ENCODE peak calls at places on chromosomes 1 and 21, in eight cellular contexts. V is right lobe of liver, X is pancreas, K is tibial artery, L is astrocyte, N is left lung, B is ovary, Q is adrenal gland. Z is an unnamed sample.

GRCh38 chr1:62689524-62689923 is 1.3 kb upstream of the DOCK7 start:
- DNase-seq in L (peak), V (no peak), B (no peak), Q (no peak), N (no peak), X (no peak), K (no peak), Z (peak)

GRCh38 chr1:158793604-158794003 is 12.6 kb upstream of the OR6N2 start:
- DNase-seq in L (no peak), V (no peak), N (no peak), Q (no peak), K (no peak), X (no peak), B (no peak), Z (no peak)

GRCh38 chr21:41634211-41634694 is 126.3 kb upstream of the TMPRSS2 start:
- DNase-seq in V (no peak), Q (no peak), K (no peak), N (no peak), X (no peak), L (no peak), B (no peak), Z (no peak)

GRCh38 chr1:185325413-185325812 is 8.4 kb upstream of the IVNS1ABP start:
- DNase-seq in V (no peak), L (no peak), K (no peak), N (no peak), X (no peak), Q (no peak), B (no peak), Z (no peak)

GRCh38 chr1:49527606-49528305 is 496.0 kb downstream of the AGBL4 start:
- DNase-seq in Q (no peak), B (no peak), N (no peak), K (no peak), V (no peak), L (peak), X (no peak), Z (no peak)

GRCh38 chr21:18545908-18546307 is 142.3 kb upstream of the TMPRSS15 start:
- DNase-seq in K (no peak), N (no peak), B (no peak), X (no peak), L (peak), V (no peak), Q (no peak), Z (no peak)

GRCh38 chr1:89660086-89660946 is 27.4 kb downstream of the LRRC8C start:
- DNase-seq in L (no peak), Q (no peak), K (no peak), X (no peak), B (no peak), N (no peak), V (no peak), Z (peak)

GRCh38 chr1:64505232-64505943 is 35.5 kb downstream of the CACHD1 start:
- DNase-seq in B (peak), V (peak), Q (peak), X (peak), K (no peak), N (peak), L (no peak), Z (no peak)

GRCh38 chr21:36654341-36654740 is 44.6 kb upstream of the SIM2 start:
- DNase-seq in V (no peak), B (no peak), X (no peak), K (no peak), N (no peak), L (no peak), Q (no peak), Z (no peak)

GRCh38 chr1:196002906-196003305 is 605.3 kb downstream of the KCNT2 start:
- DNase-seq in X (no peak), N (no peak), L (no peak), B (no peak), Q (no peak), K (no peak), V (no peak), Z (no peak)

GRCh38 chr1:82367456-82367855 is 566.7 kb downstream of the ADGRL2 start:
- DNase-seq in V (no peak), Q (no peak), L (no peak), B (no peak), N (no peak), X (no peak), K (no peak), Z (no peak)

GRCh38 chr1:145982010-145982723 is 14.2 kb downstream of the TXNIP start:
- DNase-seq in V (no peak), K (no peak), B (no peak), X (no peak), Q (peak), N (no peak), L (no peak), Z (no peak)

GRCh38 chr1:226708967-226709396 is 30.1 kb downstream of the ITPKB start:
- DNase-seq in Q (no peak), N (no peak), V (no peak), B (no peak), L (no peak), K (no peak), X (no peak), Z (no peak)

GRCh38 chr1:31523769-31524168 is 52.5 kb upstream of the TINAGL1 start:
- DNase-seq in L (no peak), X (no peak), Q (peak), N (peak), K (peak), V (peak), B (no peak), Z (no peak)

GRCh38 chr1:11858968-11859871 is 475 bp upstream of the NPPB start:
- DNase-seq in N (no peak), V (peak), B (peak), K (no peak), Q (peak), L (peak), X (peak), Z (no peak)

GRCh38 chr1:203427451-203427850 is 48.2 kb upstream of the PRELP start:
- DNase-seq in B (no peak), X (no peak), K (no peak), N (no peak), V (no peak), L (no peak), Q (no peak), Z (no peak)
- TF ChIP-seq CTCF in B (no peak), X (no peak), K (no peak), N (no peak), V (no peak), L (no peak), Q (no peak), Z (no peak)

GRCh38 chr1:153362187-153362586 is 4.5 kb downstream of the S100A9 start:
- DNase-seq in K (no peak), B (no peak), N (no peak), X (no peak), V (no peak), Q (no peak), L (no peak), Z (no peak)

GRCh38 chr1:153361129-153362109 is 3.8 kb downstream of the S100A9 start:
- DNase-seq in V (no peak), B (no peak), K (no peak), Q (no peak), N (no peak), L (no peak), X (no peak), Z (no peak)

GRCh38 chr1:153360190-153360589 is 2.5 kb downstream of the S100A9 start:
- DNase-seq in Q (no peak), B (no peak), X (no peak), L (no peak), K (no peak), N (no peak), V (no peak), Z (no peak)

GRCh38 chr1:153359241-153359640 is 1.6 kb downstream of the S100A9 start:
- DNase-seq in K (no peak), V (no peak), Q (no peak), L (no peak), B (no peak), N (no peak), X (no peak), Z (no peak)

GRCh38 chr1:153360592-153360991 is 2.9 kb downstream of the S100A9 start:
- DNase-seq in V (no peak), K (no peak), Q (no peak), X (no peak), B (no peak), L (no peak), N (no peak), Z (no peak)
- H3K4me3 ChIP-seq in V (no peak), K (no peak), Q (no peak), X (no peak), B (no peak), L (no peak), N (no peak), Z (no peak)

GRCh38 chr1:22340873-22341272 is 110.8 kb upstream of the ZBTB40 start:
- DNase-seq in L (no peak), X (no peak), Q (no peak), V (no peak), N (no peak), K (no peak), B (no peak), Z (no peak)

GRCh38 chr1:22341791-22342605 is 109.7 kb upstream of the ZBTB40 start:
- DNase-seq in K (no peak), N (no peak), V (peak), Q (peak), X (no peak), L (peak), B (peak), Z (peak)

GRCh38 chr1:22340066-22340465 is 111.6 kb upstream of the ZBTB40 start:
- DNase-seq in L (no peak), Q (no peak), X (no peak), K (no peak), N (no peak), V (no peak), B (no peak), Z (no peak)

GRCh38 chr1:22338071-22338765 is 113.4 kb upstream of the ZBTB40 start:
- DNase-seq in X (no peak), Q (no peak), V (no peak), B (no peak), N (no peak), K (no peak), L (no peak), Z (no peak)

GRCh38 chr1:22339237-22339636 is 112.4 kb upstream of the ZBTB40 start:
- DNase-seq in B (peak), V (peak), Q (peak), L (no peak), K (no peak), X (no peak), N (no peak), Z (no peak)
- TF ChIP-seq CTCF in B (no peak), V (no peak), Q (peak), L (no peak), K (no peak), X (no peak), N (no peak), Z (no peak)

DNA sequence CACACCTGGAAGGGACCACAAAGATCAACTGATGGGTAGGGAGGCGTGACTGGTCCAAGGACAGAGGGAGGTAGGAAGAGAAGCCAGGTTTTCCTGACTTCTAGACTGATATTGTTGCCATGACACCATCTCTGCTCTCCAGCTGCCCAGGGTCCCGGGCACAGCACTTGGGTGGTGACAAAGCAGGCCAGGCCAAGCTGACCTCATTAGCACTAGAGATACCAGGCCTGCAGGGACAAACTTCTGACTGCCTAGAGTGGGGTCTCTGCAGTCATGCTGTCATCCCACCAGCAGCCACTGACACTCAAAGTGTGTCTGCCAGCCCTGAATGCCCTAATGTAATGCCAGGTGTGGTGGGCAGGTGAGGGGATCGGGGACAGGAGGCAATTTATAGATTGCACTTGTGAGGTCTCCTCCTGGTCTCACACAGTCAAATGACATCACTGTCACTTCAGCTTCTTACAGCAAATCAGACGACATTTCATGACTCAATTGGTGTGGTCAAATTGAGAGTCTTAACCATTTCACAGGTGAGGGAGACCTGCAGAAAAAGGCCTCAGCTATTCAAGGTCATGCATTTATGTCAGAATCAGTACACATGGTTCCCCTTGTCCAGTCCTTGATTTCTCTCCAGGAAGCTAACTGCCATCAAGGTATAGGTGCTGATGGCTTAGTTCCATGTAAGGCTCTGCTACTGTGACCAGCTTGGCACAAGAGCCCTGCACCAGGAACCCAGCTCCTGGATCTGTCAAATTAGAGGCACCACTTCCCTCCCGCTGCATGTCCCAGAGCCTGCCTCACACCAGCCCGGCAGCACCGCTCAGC is 2.7 kb downstream of the SLC9A1 start:
- DNase-seq in K (no peak), X (peak), N (no peak), Q (peak), B (no peak), L (peak), V (no peak), Z (no peak)
- H3K4me3 ChIP-seq in K (peak), X (peak), N (peak), Q (no peak), B (peak), L (peak), V (no peak), Z (peak)

GRCh38 chr1:172930142-172930541 is 120.6 kb downstream of the TNFSF18 start:
- DNase-seq in X (no peak), V (no peak), Q (no peak), B (no peak), K (no peak), L (no peak), N (no peak), Z (no peak)
- TF ChIP-seq CTCF in X (no peak), V (no peak), Q (no peak), B (no peak), K (no peak), L (no peak), N (no peak), Z (no peak)

Z was measured in HFF-Myc.